ENCODE peak calls at places on chromosomes 6 and 20, in seven cellular contexts. C is K562, E is upper lobe of left lung, A is HepG2, X is GM23338, M is HCT116, K is Panc1. N is an unnamed sample. For H3K27me3 and H3K4me1, the result is how much of the 10 kb centered on the place peaks cover.

GRCh38 chr20:16313917-16314316 is 259.3 kb downstream of the KIF16B start:
- ATAC-seq in C (no peak), E (no peak), A (no peak), X (no peak), M (no peak), K (no peak), N (no peak)

GRCh38 chr6:112004397-112005341 is 49.2 kb upstream of the CCN6 start:
- ATAC-seq in C (no peak), E (no peak), A (no peak), X (no peak), M (no peak), K (no peak), N (peak)

GRCh38 chr20:52972965-52973819 is 1.0 kb downstream of the TSHZ2 start:
- ATAC-seq in C (no peak), E (no peak), A (peak), X (peak), M (no peak), K (peak), N (peak)

GRCh38 chr6:131216277-131216676 is 81.0 kb downstream of the AKAP7 start:
- ATAC-seq in C (no peak), E (no peak), A (no peak), X (no peak), M (no peak), K (no peak), N (no peak)

GRCh38 chr6:148768646-148769270 is 21.9 kb downstream of the UST start:
- ATAC-seq in C (no peak), E (no peak), A (no peak), X (no peak), M (no peak), K (no peak), N (no peak)

GRCh38 chr20:44017905-44018683 is 103.4 kb downstream of the TOX2 start:
- ATAC-seq in C (no peak), E (peak), A (peak), X (no peak), M (peak), K (peak), N (peak)

GRCh38 chr20:4026093-4026601 is 10.8 kb upstream of the RNF24 start:
- ATAC-seq in C (peak), E (no peak), A (peak), X (peak), M (no peak), K (peak), N (no peak)

GRCh38 chr6:29696147-29697129 is 15.5 kb upstream of the ZFP57 start:
- ATAC-seq in C (peak), E (peak), A (peak), X (peak), M (peak), K (peak), N (no peak)

GRCh38 chr6:137119196-137120104 is 54.0 kb downstream of the IL22RA2 start:
- ATAC-seq in C (no peak), E (no peak), A (peak), X (no peak), M (no peak), K (no peak), N (no peak)

GRCh38 chr20:35235881-35236280 is 9.4 kb downstream of the MMP24 start:
- ATAC-seq in C (no peak), E (peak), A (no peak), X (no peak), M (no peak), K (no peak), N (no peak)

GRCh38 chr6:42162384-42162783 is 10.8 kb upstream of the GUCA1A start:
- ATAC-seq in C (no peak), E (no peak), A (peak), X (peak), M (no peak), K (no peak), N (no peak)

GRCh38 chr20:46408281-46408731 is 1.9 kb upstream of the ELMO2 start:
- ATAC-seq in C (no peak), E (no peak), A (no peak), X (no peak), M (no peak), K (no peak), N (no peak)

GRCh38 chr6:164991573-164991972 is 317.8 kb downstream of the C6orf118 start:
- ATAC-seq in C (no peak), E (no peak), A (no peak), X (no peak), M (no peak), K (no peak), N (no peak)

DNA sequence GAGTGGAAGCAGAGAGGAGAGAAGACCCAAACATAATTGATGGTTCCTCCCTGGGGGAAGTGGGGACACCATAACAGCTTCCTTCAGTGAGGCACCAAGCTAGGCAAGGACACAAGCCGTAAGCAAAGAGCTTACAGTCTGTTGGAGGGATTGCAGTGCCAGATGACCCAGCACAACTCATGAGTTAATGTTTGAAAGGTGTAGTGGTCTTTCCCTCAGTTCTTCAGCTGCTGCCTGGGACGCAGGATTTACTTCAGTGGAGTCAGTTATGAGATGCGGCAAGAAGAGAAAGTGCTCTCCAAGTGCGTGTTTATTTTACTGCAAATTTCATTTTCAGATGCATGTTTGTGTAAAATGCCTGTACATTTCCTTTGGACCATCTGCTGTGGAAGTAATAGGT is 38.7 kb upstream of the SLC17A4 start:
- ATAC-seq in C (no peak), E (no peak), A (peak), X (no peak), M (no peak), K (no peak), N (no peak)
- H3K27me3 ChIP-seq in C (under half), E (under half), A (under half), X (under half), M (under half), K (under half), N (under half)

GRCh38 chr20:47544852-47545251 is 43.2 kb downstream of the NCOA3 start:
- ATAC-seq in C (no peak), E (no peak), A (no peak), X (no peak), M (no peak), K (no peak), N (no peak)

GRCh38 chr20:47544240-47544639 is 42.6 kb downstream of the NCOA3 start:
- ATAC-seq in C (no peak), E (no peak), A (no peak), X (no peak), M (peak), K (no peak), N (no peak)

GRCh38 chr20:47546184-47547033 is 44.7 kb downstream of the NCOA3 start:
- ATAC-seq in C (no peak), E (no peak), A (no peak), X (peak), M (no peak), K (no peak), N (no peak)

GRCh38 chr20:47547034-47547387 is 45.3 kb downstream of the NCOA3 start:
- ATAC-seq in C (no peak), E (no peak), A (no peak), X (no peak), M (no peak), K (no peak), N (no peak)

GRCh38 chr20:47545499-47545898 is 43.8 kb downstream of the NCOA3 start:
- ATAC-seq in C (no peak), E (no peak), A (no peak), X (no peak), M (no peak), K (no peak), N (no peak)
- H3K4me1 ChIP-seq in C (under half), E (under half), A (under half), X (under half), M (under half), K (under half), N (under half)

GRCh38 chr6:23600118-23600517 is 525.9 kb upstream of the NRSN1 start:
- ATAC-seq in C (no peak), E (no peak), A (no peak), X (no peak), M (no peak), K (no peak), N (no peak)

GRCh38 chr6:23601811-23602340 is 524.1 kb upstream of the NRSN1 start:
- ATAC-seq in C (no peak), E (no peak), A (no peak), X (no peak), M (no peak), K (no peak), N (no peak)
- TF ChIP-seq POLR2AphosphoS5 in C (no peak), E (no peak), A (no peak), X (no peak), M (no peak), K (no peak), N (no peak)

GRCh38 chr20:20369353-20370086 is 1.6 kb downstream of the INSM1 start:
- ATAC-seq in C (no peak), E (no peak), A (peak), X (peak), M (no peak), K (peak), N (no peak)
- H3K27me3 ChIP-seq in C (under half), E (half or more), A (under half), X (half or more), M (under half), K (under half), N (half or more)